ENCODE peak calls at places on chromosomes 11 and 22, in nine cellular contexts. P is GM12865, Y is neural progenitor cell, X is astrocyte of the spinal cord, W is heart right ventricle, L is K562, G is fibroblast of lung, B is natural killer cell, O is foreskin fibroblast. D is an unnamed sample.

GRCh38 chr22:27273386-27273785 is 528.2 kb downstream of the MN1 start:
- DNase-seq in P (no peak), Y (no peak), X (no peak), W (no peak), L (no peak), G (no peak), B (no peak), O (no peak), D (no peak)

GRCh38 chr11:123305601-123306000 is 110.6 kb upstream of the CLMP start:
- DNase-seq in P (no peak), Y (no peak), X (no peak), W (no peak), L (no peak), G (no peak), B (no peak), O (no peak), D (no peak)

GRCh38 chr22:30922151-30922611 is 46.4 kb downstream of the MORC2 start:
- DNase-seq in P (peak), Y (peak), X (peak), W (peak), L (no peak), G (peak), B (peak), O (peak), D (no peak)

GRCh38 chr11:120465921-120466534 is 45.5 kb upstream of the GRIK4 start:
- DNase-seq in P (peak), Y (no peak), X (no peak), W (no peak), L (no peak), G (no peak), B (no peak), O (no peak), D (no peak)

GRCh38 chr11:15201586-15201985 is 86.9 kb downstream of the INSC start:
- DNase-seq in P (no peak), Y (no peak), X (no peak), W (no peak), L (no peak), G (no peak), B (no peak), O (no peak), D (no peak)

GRCh38 chr22:36701166-36701713 is 2.3 kb downstream of the CACNG2 start:
- DNase-seq in P (no peak), Y (no peak), X (no peak), W (no peak), L (no peak), G (no peak), B (no peak), O (no peak), D (no peak)

GRCh38 chr11:71385091-71385490 is 63.1 kb downstream of the DHCR7 start:
- DNase-seq in P (no peak), Y (no peak), X (no peak), W (no peak), L (no peak), G (no peak), B (no peak), O (no peak), D (no peak)

GRCh38 chr11:12868315-12869073 is 140.6 kb upstream of the RASSF10 start:
- DNase-seq in P (no peak), Y (no peak), X (peak), W (no peak), L (peak), G (peak), B (no peak), O (no peak), D (peak)

GRCh38 chr11:11697796-11698195 is 76.0 kb upstream of the GALNT18 start:
- DNase-seq in P (no peak), Y (no peak), X (no peak), W (no peak), L (no peak), G (no peak), B (no peak), O (no peak), D (no peak)

GRCh38 chr22:20809538-20810185 is 35.7 kb downstream of the SERPIND1 start:
- DNase-seq in P (no peak), Y (no peak), X (no peak), W (no peak), L (no peak), G (no peak), B (no peak), O (no peak), D (no peak)

GRCh38 chr11:47415949-47416472 is 7.6 kb downstream of the SLC39A13 start:
- DNase-seq in P (no peak), Y (peak), X (peak), W (peak), L (no peak), G (peak), B (no peak), O (peak), D (peak)

GRCh38 chr22:35457729-35458546 is 58.0 kb downstream of the MCM5 start:
- DNase-seq in P (no peak), Y (no peak), X (no peak), W (no peak), L (no peak), G (no peak), B (no peak), O (no peak), D (no peak)

GRCh38 chr22:33659423-33659822 is 260.9 kb downstream of the LARGE1 start:
- DNase-seq in P (no peak), Y (no peak), X (no peak), W (peak), L (no peak), G (no peak), B (no peak), O (no peak), D (no peak)

GRCh38 chr22:23752090-23752691 is 1.3 kb upstream of the ZNF70 start:
- DNase-seq in P (peak), Y (no peak), X (no peak), W (no peak), L (no peak), G (no peak), B (no peak), O (no peak), D (no peak)

GRCh38 chr11:19194620-19195308 is 7.0 kb downstream of the CSRP3 start:
- DNase-seq in P (no peak), Y (no peak), X (no peak), W (no peak), L (no peak), G (no peak), B (no peak), O (no peak), D (no peak)

GRCh38 chr11:94132152-94132558 is 3.5 kb downstream of the PANX1 start:
- DNase-seq in P (no peak), Y (no peak), X (peak), W (peak), L (peak), G (peak), B (no peak), O (peak), D (peak)

GRCh38 chr11:128311742-128312719 is 275.3 kb downstream of the ETS1 start:
- DNase-seq in P (peak), Y (no peak), X (no peak), W (no peak), L (no peak), G (no peak), B (no peak), O (no peak), D (no peak)

GRCh38 chr11:6864436-6864835 is 1.6 kb downstream of the OR10A2 start:
- DNase-seq in P (no peak), Y (no peak), X (no peak), W (no peak), L (no peak), G (no peak), B (no peak), O (peak), D (no peak)

GRCh38 chr22:37739611-37740049 is 42.8 kb downstream of the TRIOBP start:
- DNase-seq in P (no peak), Y (no peak), X (no peak), W (no peak), L (no peak), G (no peak), B (no peak), O (no peak), D (no peak)

GRCh38 chr11:95299078-95299611 is 68.1 kb upstream of the SESN3 start:
- DNase-seq in P (no peak), Y (no peak), X (peak), W (no peak), L (no peak), G (peak), B (no peak), O (no peak), D (no peak)

GRCh38 chr22:28229566-28230483 is 310.8 kb upstream of the PITPNB start:
- DNase-seq in P (no peak), Y (no peak), X (peak), W (no peak), L (no peak), G (peak), B (no peak), O (peak), D (peak)

GRCh38 chr11:116853461-116854073 is 16.1 kb upstream of the APOA1 start:
- DNase-seq in P (peak), Y (no peak), X (peak), W (no peak), L (no peak), G (peak), B (peak), O (peak), D (peak)

GRCh38 chr22:20787746-20788626 is 14.1 kb downstream of the SERPIND1 start:
- DNase-seq in P (no peak), Y (no peak), X (no peak), W (no peak), L (no peak), G (no peak), B (no peak), O (no peak), D (no peak)

GRCh38 chr11:66015094-66015881 is 3.5 kb downstream of the CST6 start:
- DNase-seq in P (no peak), Y (no peak), X (peak), W (peak), L (no peak), G (peak), B (no peak), O (peak), D (peak)

GRCh38 chr11:70740475-70740825 is 342.1 kb downstream of the CTTN start:
- DNase-seq in P (no peak), Y (no peak), X (no peak), W (no peak), L (no peak), G (no peak), B (no peak), O (no peak), D (no peak)

GRCh38 chr11:71283960-71284359 is 31.6 kb upstream of the SHANK2 start:
- DNase-seq in P (no peak), Y (no peak), X (no peak), W (no peak), L (no peak), G (no peak), B (no peak), O (no peak), D (no peak)

GRCh38 chr11:65134240-65134951 is at the start of gene SYVN1:
- DNase-seq in P (peak), Y (peak), X (peak), W (peak), L (peak), G (peak), B (peak), O (peak), D (peak)

GRCh38 chr11:1771273-1771672 is 7.5 kb upstream of the CTSD start:
- DNase-seq in P (no peak), Y (no peak), X (no peak), W (no peak), L (no peak), G (no peak), B (no peak), O (no peak), D (no peak)

DNA sequence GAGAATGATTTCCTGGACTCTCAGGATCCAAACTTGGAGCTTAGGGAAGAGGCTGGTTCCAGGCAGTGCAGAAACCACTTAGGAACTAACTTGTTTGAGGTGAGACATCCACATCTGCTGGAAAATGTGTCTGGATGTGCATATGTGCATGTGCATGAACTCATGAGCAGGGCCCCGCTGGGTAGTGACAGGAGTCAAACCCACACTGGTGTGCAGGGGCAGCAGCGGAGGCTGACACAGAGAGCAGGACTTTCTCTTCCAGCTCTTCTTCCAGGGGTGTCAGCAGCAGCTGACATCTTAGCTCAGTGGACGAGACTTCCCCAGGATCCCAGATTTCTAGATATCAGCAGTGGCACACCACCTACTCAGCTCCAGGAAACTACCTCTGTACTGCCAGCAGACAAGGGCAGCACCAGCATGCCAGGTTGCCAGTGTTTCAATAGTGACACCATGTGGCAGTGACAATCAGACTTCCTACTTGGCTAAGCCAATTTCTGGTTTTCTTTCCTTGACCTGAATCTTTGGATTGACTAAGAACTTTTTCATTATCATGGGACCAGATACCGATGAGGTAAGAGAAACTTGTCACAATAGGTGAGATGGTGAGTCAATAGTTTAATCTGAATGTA is 227.5 kb upstream of the ZC3H12C start:
- DNase-seq in P (peak), Y (no peak), X (no peak), W (peak), L (no peak), G (no peak), B (no peak), O (no peak), D (no peak)
- TF ChIP-seq CTCF in P (no peak), Y (peak), X (no peak), W (peak), L (no peak), G (no peak), B (no peak), O (no peak), D (no peak)

GRCh38 chr11:67041602-67042001 is 15.0 kb upstream of the RHOD start:
- DNase-seq in P (no peak), Y (no peak), X (no peak), W (no peak), L (no peak), G (no peak), B (no peak), O (no peak), D (no peak)
- TF ChIP-seq CTCF in P (no peak), Y (no peak), X (no peak), W (no peak), L (no peak), G (no peak), B (no peak), O (no peak), D (no peak)

GRCh38 chr11:5291207-5291838 is 10.4 kb downstream of the OR51B4 start:
- DNase-seq in P (peak), Y (peak), X (peak), W (no peak), L (peak), G (peak), B (no peak), O (peak), D (peak)
- TF ChIP-seq CTCF in P (peak), Y (peak), X (peak), W (peak), L (peak), G (peak), B (no peak), O (peak), D (peak)

DNA sequence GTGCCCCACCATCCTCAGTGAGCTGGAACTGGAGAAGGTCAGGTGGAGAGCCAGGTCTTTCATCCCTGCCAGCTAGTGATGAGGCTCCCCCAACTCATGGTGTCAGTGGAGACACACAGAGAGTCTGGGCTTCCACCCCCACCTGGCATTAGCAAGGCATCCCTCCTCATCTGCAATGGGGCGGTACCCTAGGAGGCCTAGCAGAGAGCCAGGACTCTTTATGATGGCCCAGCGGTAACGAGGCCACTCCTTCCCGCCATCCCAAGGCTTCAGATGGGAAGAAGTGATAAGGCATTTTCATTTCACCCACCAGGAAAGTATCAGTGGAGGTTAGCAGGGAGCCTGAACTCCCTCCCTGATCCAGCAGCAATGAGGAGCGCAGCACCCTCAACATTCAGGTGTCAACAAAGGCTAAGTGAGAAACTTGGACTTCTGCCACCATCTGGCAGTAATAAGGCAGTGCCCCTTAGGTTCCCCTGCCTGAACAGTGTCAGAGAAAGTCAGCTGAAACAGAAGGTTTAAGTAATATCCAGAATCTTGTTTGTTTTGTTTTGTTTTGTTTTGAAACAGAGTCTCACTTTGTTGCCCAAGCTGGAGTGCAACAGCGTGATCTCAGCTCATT is 40.5 kb upstream of the FBLN1 start:
- DNase-seq in P (peak), Y (no peak), X (no peak), W (no peak), L (peak), G (no peak), B (no peak), O (no peak), D (no peak)
- TF ChIP-seq CTCF in P (no peak), Y (peak), X (no peak), W (no peak), L (no peak), G (no peak), B (no peak), O (no peak), D (peak)

DNA sequence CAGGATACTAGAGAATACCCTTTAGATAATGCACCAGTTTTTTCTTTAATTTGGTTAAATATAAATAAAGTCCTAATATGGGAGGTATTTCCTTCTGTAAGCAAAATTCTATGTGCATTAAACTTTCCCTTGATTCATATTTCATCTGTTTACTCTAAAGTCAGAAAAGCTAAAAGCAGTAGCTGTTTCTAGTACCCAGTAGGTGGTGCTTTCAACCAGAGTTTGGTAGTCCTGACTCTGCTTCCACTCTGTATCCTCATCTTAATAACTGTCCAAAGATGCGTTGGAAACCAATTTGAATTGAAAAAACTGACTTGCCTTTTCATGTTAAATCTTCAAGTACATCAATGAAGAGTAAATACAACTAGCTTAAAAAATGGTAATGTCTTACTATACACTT is 1065.2 kb downstream of the JRKL start:
- DNase-seq in P (no peak), Y (peak), X (peak), W (no peak), L (peak), G (peak), B (no peak), O (no peak), D (no peak)
- TF ChIP-seq CTCF in P (no peak), Y (peak), X (peak), W (peak), L (no peak), G (no peak), B (no peak), O (no peak), D (peak)

GRCh38 chr11:118537409-118537980 is 6.5 kb downstream of the TMEM25 start:
- DNase-seq in P (no peak), Y (no peak), X (no peak), W (no peak), L (peak), G (no peak), B (no peak), O (no peak), D (no peak)

GRCh38 chr11:118532852-118533768 is 2.1 kb downstream of the TMEM25 start:
- DNase-seq in P (no peak), Y (no peak), X (no peak), W (no peak), L (no peak), G (no peak), B (no peak), O (no peak), D (no peak)

GRCh38 chr11:118533769-118534729 is 3.1 kb downstream of the TMEM25 start:
- DNase-seq in P (no peak), Y (no peak), X (no peak), W (no peak), L (peak), G (no peak), B (no peak), O (no peak), D (no peak)

GRCh38 chr11:118536726-118537125 is 5.7 kb downstream of the TMEM25 start:
- DNase-seq in P (no peak), Y (no peak), X (no peak), W (no peak), L (no peak), G (peak), B (no peak), O (no peak), D (no peak)

DNA sequence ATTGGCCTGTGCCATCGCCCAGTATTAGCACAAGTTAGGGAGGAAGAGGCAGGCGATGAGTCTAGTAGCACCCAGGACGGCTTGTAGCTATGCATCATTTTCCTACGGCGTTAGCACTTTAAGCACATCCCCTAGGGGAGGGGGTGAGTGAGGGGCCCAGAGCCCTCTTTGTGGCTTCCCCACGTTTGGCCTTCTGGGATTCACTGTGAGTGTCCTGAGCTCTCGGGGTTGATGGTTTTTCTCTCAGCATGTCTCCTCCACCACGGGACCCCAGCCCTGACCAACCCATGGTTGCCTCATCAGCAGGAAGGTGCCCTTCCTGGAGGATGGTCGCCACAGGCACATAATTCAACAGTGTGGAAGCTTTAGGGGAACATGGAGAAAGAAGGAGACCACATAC is 4.3 kb downstream of the TMEM25 start:
- DNase-seq in P (no peak), Y (no peak), X (no peak), W (no peak), L (no peak), G (no peak), B (no peak), O (no peak), D (no peak)
- TF ChIP-seq CTCF in P (no peak), Y (no peak), X (no peak), W (no peak), L (no peak), G (no peak), B (no peak), O (no peak), D (no peak)

GRCh38 chr11:40130427-40130826 is 1329.0 kb downstream of the LRRC4C start:
- DNase-seq in P (peak), Y (peak), X (no peak), W (no peak), L (no peak), G (no peak), B (no peak), O (no peak), D (no peak)
- TF ChIP-seq CTCF in P (peak), Y (peak), X (peak), W (no peak), L (no peak), G (no peak), B (no peak), O (no peak), D (no peak)

D was measured in HFFc6.